ENCODE peak calls at places on chromosomes 3 and 15, in five cellular contexts. O, Q, K, Y and H are unnamed samples.

GRCh38 chr3:188801393-188801792 is 370.4 kb upstream of the TPRG1 start:
- DNase-seq in O (no peak), Q (no peak), K (no peak), Y (no peak), H (no peak)

GRCh38 chr15:63583027-63583426 is 14.2 kb upstream of the FBXL22 start:
- DNase-seq in O (no peak), Q (no peak), K (peak), Y (no peak), H (peak)

GRCh38 chr3:106013971-106014370 is 145.2 kb upstream of the CBLB start:
- DNase-seq in O (no peak), Q (no peak), K (peak), Y (no peak), H (peak)

GRCh38 chr3:56801151-56801596 is 575 bp downstream of the ARHGEF3 start:
- DNase-seq in O (no peak), Q (no peak), K (peak), Y (no peak), H (no peak)

GRCh38 chr3:152190636-152191183 is 78.0 kb upstream of the MBNL1 start:
- DNase-seq in O (no peak), Q (no peak), K (no peak), Y (no peak), H (no peak)

GRCh38 chr3:34346656-34347055 is 548.2 kb downstream of the PDCD6IP start:
- DNase-seq in O (no peak), Q (no peak), K (no peak), Y (no peak), H (no peak)

GRCh38 chr15:64893481-64894394 is 18.0 kb upstream of the ANKDD1A start:
- DNase-seq in O (peak), Q (peak), K (peak), Y (peak), H (peak)

GRCh38 chr3:27568393-27568792 is 84.2 kb upstream of the SLC4A7 start:
- DNase-seq in O (peak), Q (no peak), K (peak), Y (no peak), H (no peak)

GRCh38 chr3:171845541-171846284 is 2.6 kb downstream of the TMEM212 start:
- DNase-seq in O (no peak), Q (no peak), K (no peak), Y (no peak), H (no peak)

GRCh38 chr3:69052567-69052898 is 400 bp upstream of the TMF1 start:
- DNase-seq in O (no peak), Q (no peak), K (no peak), Y (no peak), H (no peak)

GRCh38 chr3:127775398-127776109 is 46.8 kb downstream of the MGLL start:
- DNase-seq in O (no peak), Q (no peak), K (peak), Y (no peak), H (peak)

GRCh38 chr3:50239649-50240048 is 3.6 kb downstream of the GNAI2 start:
- DNase-seq in O (no peak), Q (no peak), K (no peak), Y (no peak), H (no peak)

GRCh38 chr3:25830373-25831305 is 40.7 kb downstream of the OXSM start:
- DNase-seq in O (no peak), Q (no peak), K (no peak), Y (no peak), H (no peak)

GRCh38 chr15:40058476-40059140 is 19.6 kb upstream of the SRP14 start:
- DNase-seq in O (no peak), Q (no peak), K (peak), Y (no peak), H (peak)

GRCh38 chr3:13420051-13420816 is at the start of gene NUP210:
- DNase-seq in O (no peak), Q (peak), K (no peak), Y (peak), H (no peak)

GRCh38 chr3:167886690-167887089 is 151.2 kb downstream of the SERPINI1 start:
- DNase-seq in O (no peak), Q (no peak), K (no peak), Y (no peak), H (no peak)

DNA sequence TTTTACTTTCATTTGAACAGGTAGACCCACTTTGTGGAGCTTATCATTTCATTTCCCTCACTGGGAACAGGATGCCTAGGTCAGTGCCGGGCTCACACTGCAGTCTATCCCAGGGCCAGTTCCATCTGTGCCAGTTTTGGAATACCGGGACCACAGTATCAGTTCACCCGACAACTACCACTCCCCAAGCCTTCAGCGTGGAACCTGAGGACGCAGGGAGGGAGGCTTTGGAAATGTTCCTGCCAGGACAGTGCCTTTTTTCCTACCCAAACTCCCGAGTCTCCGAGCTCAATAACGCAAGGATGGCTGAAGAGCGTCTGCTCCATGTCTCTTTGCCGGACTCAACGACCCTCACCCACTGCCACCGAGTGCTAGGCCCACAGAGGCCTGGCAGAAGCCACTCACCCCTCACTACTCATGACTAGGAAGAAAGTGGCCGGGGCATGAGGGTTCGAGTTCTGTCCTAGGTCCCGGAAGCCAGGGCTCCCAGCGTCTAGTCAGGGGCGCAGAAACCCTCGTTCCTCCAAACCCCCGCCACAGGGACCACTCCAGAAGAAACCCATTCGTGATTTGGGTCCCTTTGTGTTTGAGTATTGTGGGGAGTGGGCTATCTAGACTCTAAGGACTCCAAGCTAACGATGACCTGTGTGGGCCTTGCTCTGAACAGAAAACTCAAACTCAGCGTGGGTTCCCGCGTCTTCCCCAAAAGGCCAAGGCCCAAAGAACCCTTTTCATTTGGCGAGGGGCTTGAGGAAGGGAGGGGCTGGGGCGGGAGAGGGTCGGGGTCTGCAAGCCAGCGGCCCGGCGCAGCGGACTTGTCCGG is 11.4 kb downstream of the ZIC1 start:
- DNase-seq in O (no peak), Q (no peak), K (no peak), Y (no peak), H (no peak)
- H3K27ac ChIP-seq in O (peak), Q (no peak), K (no peak), Y (no peak), H (peak)

DNA sequence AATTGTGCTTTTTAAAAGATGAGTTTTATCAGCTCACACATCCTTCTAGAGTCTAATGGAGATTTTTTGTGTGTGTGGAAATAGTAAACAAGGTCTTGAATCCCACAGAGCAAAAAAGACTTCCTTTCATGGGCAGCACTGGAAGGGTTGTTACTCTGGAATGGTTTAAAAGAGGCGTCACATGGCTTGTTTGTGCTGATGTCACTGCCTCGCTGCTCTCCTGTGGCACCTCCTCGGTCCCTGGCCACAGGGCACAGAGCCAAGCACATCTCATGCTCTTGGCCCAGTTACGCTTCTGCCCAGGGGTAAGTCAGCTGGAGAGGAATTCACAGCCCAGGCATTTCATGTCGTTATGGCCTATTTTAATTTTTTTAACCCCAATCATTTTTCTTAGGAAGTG is 53.2 kb downstream of the PGPEP1L start:
- DNase-seq in O (peak), Q (no peak), K (no peak), Y (no peak), H (peak)
- H3K27ac ChIP-seq in O (peak), Q (no peak), K (no peak), Y (no peak), H (no peak)

DNA sequence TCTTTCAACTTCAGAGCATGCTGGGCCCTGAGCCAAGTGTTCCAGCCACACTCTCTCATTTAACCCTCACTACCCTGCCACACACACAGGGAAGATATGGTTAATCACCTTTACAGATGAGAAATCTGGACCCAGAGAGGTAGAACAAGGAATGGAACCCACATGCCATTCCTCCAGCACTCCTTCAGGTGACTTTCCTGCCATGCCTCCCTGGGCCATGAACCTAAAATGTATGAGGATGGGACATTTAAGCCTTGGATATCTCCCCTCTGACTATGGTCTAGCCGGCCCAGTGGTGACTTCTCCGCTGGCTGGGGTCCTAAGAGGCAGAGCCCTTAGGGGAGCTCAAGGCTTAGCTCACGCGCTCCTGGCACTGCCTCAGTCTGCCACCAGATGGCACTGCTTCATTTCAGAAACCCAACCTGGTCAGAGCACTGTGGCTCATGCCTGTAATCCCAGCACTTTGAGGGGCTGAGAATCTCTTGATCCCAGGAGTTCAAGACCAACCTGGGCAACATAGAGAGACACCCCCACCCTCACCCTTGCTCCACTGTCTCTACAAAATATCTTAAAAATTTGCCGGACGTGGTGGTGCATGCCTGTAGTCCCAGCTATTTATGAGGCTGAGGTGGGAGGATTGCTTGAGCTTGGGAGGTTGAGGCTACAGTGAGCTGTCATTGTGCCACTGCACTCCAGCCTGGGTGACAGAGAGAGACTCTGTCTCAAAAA is 2.2 kb upstream of the DCAF1 start:
- DNase-seq in O (peak), Q (peak), K (peak), Y (peak), H (peak)
- H3K27ac ChIP-seq in O (no peak), Q (no peak), K (no peak), Y (no peak), H (no peak)

GRCh38 chr3:114659109-114660081 is 365.6 kb downstream of the TIGIT start:
- DNase-seq in O (no peak), Q (no peak), K (no peak), Y (no peak), H (no peak)
- H3K27ac ChIP-seq in O (peak), Q (no peak), K (no peak), Y (no peak), H (no peak)

GRCh38 chr15:88729581-88729980 is 73.7 kb upstream of the ACAN start:
- DNase-seq in O (no peak), Q (no peak), K (no peak), Y (no peak), H (no peak)
- H3K27ac ChIP-seq in O (no peak), Q (no peak), K (no peak), Y (no peak), H (no peak)